ENCODE peak calls at places on chromosomes 4 and X, in ten cellular contexts. S is coronary artery; M is stimulated activated CD4-positive, alpha-beta T cell treated with anti-CD3 and anti-CD28 coated beads, Interleukin-2, amount 100 ng/mL, for 24 hours; W is GOT3; Q is Kasumi-1; N is NCI-H1092 treated with DMSO at 0.1 percent for 48 hours; T is NCI-H2107; J is lower leg skin; I is head of caudate nucleus; O is colonic mucosa. R is an unnamed sample.

GRCh38 chrX:26918633-26919032 is 544.5 kb downstream of the PPP4R3C start:
- DNase-seq in O (no peak), I (no peak), Q (peak), M (no peak), J (no peak), T (no peak), N (no peak), S (no peak), W (no peak), R (no peak)

GRCh38 chr4:38013461-38014366 is 53.5 kb downstream of the PTTG2 start:
- DNase-seq in T (no peak), N (peak), J (no peak), W (no peak), Q (no peak), M (no peak), I (peak), O (no peak), S (no peak), R (no peak)

GRCh38 chr4:74293558-74293957 is 14.7 kb upstream of the EPGN start:
- DNase-seq in O (no peak), T (peak), J (no peak), M (no peak), Q (no peak), S (no peak), N (no peak), I (no peak), W (no peak), R (no peak)

GRCh38 chr4:21792736-21793135 is 155.8 kb downstream of the KCNIP4 start:
- DNase-seq in S (no peak), W (no peak), M (no peak), I (no peak), J (no peak), Q (no peak), T (no peak), N (no peak), O (no peak), R (no peak)

GRCh38 chr4:48300004-48300403 is 30.4 kb upstream of the TEC start:
- DNase-seq in I (no peak), T (no peak), S (no peak), W (no peak), J (no peak), O (no peak), N (no peak), M (no peak), Q (no peak), R (no peak)

GRCh38 chr4:19791422-19792113 is 460.1 kb upstream of the SLIT2 start:
- DNase-seq in I (no peak), W (no peak), J (no peak), T (no peak), Q (no peak), O (no peak), S (no peak), M (no peak), N (no peak), R (no peak)

GRCh38 chrX:125210146-125210545 is 109.5 kb upstream of the TEX13C start:
- DNase-seq in Q (no peak), I (no peak), S (no peak), J (no peak), M (no peak), T (no peak), O (no peak), N (no peak), W (no peak), R (no peak)

GRCh38 chrX:113644426-113644825 is 803.8 kb upstream of the AMOT start:
- DNase-seq in I (no peak), N (no peak), M (no peak), W (no peak), O (no peak), T (no peak), J (no peak), Q (no peak), S (no peak), R (no peak)

GRCh38 chr4:947491-947971 is 15.3 kb downstream of the TMEM175 start:
- DNase-seq in N (no peak), J (no peak), W (no peak), O (no peak), I (no peak), S (no peak), M (no peak), T (no peak), Q (no peak), R (no peak)

GRCh38 chr4:20395160-20395773 is 143.6 kb downstream of the SLIT2 start:
- DNase-seq in Q (peak), W (no peak), S (no peak), N (peak), J (no peak), M (peak), I (peak), O (peak), T (no peak), R (no peak)

GRCh38 chr4:165779950-165780670 is 92.9 kb upstream of the TLL1 start:
- DNase-seq in O (no peak), T (no peak), N (no peak), W (no peak), J (no peak), M (no peak), Q (no peak), I (no peak), S (no peak), R (no peak)

GRCh38 chr4:103076777-103077347 is 301 bp upstream of the SLC9B2 start:
- DNase-seq in N (peak), Q (peak), I (no peak), W (peak), T (no peak), M (no peak), O (no peak), J (no peak), S (no peak), R (no peak)

GRCh38 chr4:25814323-25814722 is 48.5 kb downstream of the SEL1L3 start:
- DNase-seq in Q (no peak), T (no peak), N (no peak), M (no peak), S (no peak), I (peak), O (no peak), J (peak), W (no peak), R (no peak)

GRCh38 chr4:162847945-162848549 is 318.6 kb downstream of the NAF1 start:
- DNase-seq in O (no peak), I (no peak), T (no peak), J (no peak), Q (no peak), W (no peak), N (no peak), S (no peak), M (no peak), R (no peak)

GRCh38 chr4:56821394-56822263 is at the start of gene SPINK2:
- DNase-seq in N (no peak), O (peak), T (peak), M (peak), J (no peak), S (no peak), W (no peak), I (peak), Q (peak), R (peak)

GRCh38 chr4:66791686-66792085 is 753.6 kb downstream of the CENPC start:
- DNase-seq in T (no peak), Q (no peak), O (no peak), M (no peak), S (no peak), N (no peak), I (no peak), W (no peak), J (no peak), R (no peak)

GRCh38 chr4:124155239-124155638 is 557.3 kb downstream of the ANKRD50 start:
- DNase-seq in N (no peak), J (no peak), Q (no peak), S (no peak), I (no peak), O (no peak), W (no peak), M (no peak), T (no peak), R (no peak)

GRCh38 chr4:75781328-75781727 is 57.0 kb downstream of the USO1 start:
- DNase-seq in I (no peak), W (no peak), O (no peak), N (no peak), S (no peak), J (no peak), T (no peak), Q (no peak), M (no peak), R (no peak)

GRCh38 chrX:21932277-21932996 is 8.1 kb upstream of the SMS start:
- DNase-seq in Q (no peak), N (no peak), S (peak), W (no peak), M (no peak), J (peak), T (no peak), O (no peak), I (no peak), R (no peak)

GRCh38 chr4:52001616-52002015 is 18.5 kb downstream of the LRRC66 start:
- DNase-seq in W (no peak), M (no peak), Q (no peak), J (no peak), S (no peak), O (no peak), T (no peak), I (no peak), N (no peak), R (no peak)

GRCh38 chr4:929096-929765 is 2.9 kb downstream of the GAK start:
- DNase-seq in O (no peak), M (no peak), S (no peak), N (no peak), I (no peak), W (no peak), T (no peak), J (no peak), Q (no peak), R (no peak)